ENCODE peak calls at places on chromosomes 12 and 14, in eight cellular contexts. S is CD8-positive, alpha-beta T cell; N is CD8-positive, alpha-beta memory T cell; P is AG09309; D is brain pericyte; L is mucosa of descending colon; C is hypothalamus; R is stimulated activated CD4-positive, alpha-beta T cell treated with anti-CD3 and anti-CD28 coated beads, TNF-alpha, amount 100 ng/mL, for 4 hours. G is an unnamed sample.

GRCh38 chr12:58419182-58419760 is 477.9 kb downstream of the ATP23 start:
- DNase-seq in C (no peak), P (no peak), R (no peak), D (no peak), S (no peak), N (no peak), L (no peak), G (no peak)

GRCh38 chr12:7108042-7108927 is 729 bp downstream of the C1RL start:
- DNase-seq in N (peak), L (peak), D (no peak), C (no peak), S (peak), R (peak), P (no peak), G (no peak)

GRCh38 chr12:7146906-7147305 is 16.7 kb downstream of the CLSTN3 start:
- DNase-seq in N (no peak), D (no peak), P (no peak), C (no peak), S (no peak), L (no peak), R (no peak), G (no peak)

GRCh38 chr14:21454843-21455550 is 926 bp downstream of the CHD8 start:
- DNase-seq in N (no peak), P (no peak), C (no peak), L (no peak), S (no peak), D (no peak), R (no peak), G (no peak)

GRCh38 chr14:78367355-78367754 is 197.2 kb downstream of the NRXN3 start:
- DNase-seq in C (no peak), R (no peak), P (no peak), L (no peak), S (no peak), D (no peak), N (no peak), G (no peak)

GRCh38 chr14:79369359-79370332 is 841.7 kb downstream of the DIO2 start:
- DNase-seq in D (peak), L (no peak), R (no peak), S (no peak), P (peak), N (no peak), C (no peak), G (peak)

GRCh38 chr14:71701990-71702389 is 230.2 kb upstream of the RGS6 start:
- DNase-seq in D (no peak), S (no peak), P (no peak), C (no peak), L (no peak), N (no peak), R (no peak), G (no peak)

GRCh38 chr12:98594050-98594853 is 766 bp downstream of the SLC25A3 start:
- DNase-seq in C (no peak), L (peak), P (no peak), D (no peak), S (peak), R (peak), N (no peak), G (no peak)

GRCh38 chr14:65949711-65950516 is 536.3 kb upstream of the CCDC196 start:
- DNase-seq in R (no peak), P (no peak), N (no peak), L (no peak), C (no peak), S (no peak), D (no peak), G (no peak)

GRCh38 chr12:100128509-100128908 is 14.2 kb downstream of the BLTP3B start:
- DNase-seq in C (no peak), S (no peak), N (no peak), R (no peak), L (no peak), D (no peak), P (no peak), G (no peak)

GRCh38 chr12:32569256-32569655 is 109.8 kb upstream of the DNM1L start:
- DNase-seq in C (no peak), S (no peak), D (no peak), N (no peak), L (no peak), P (no peak), R (no peak), G (peak)

GRCh38 chr12:53754633-53755261 is 3.0 kb upstream of the CISTR start:
- DNase-seq in C (no peak), N (no peak), L (no peak), D (no peak), S (no peak), R (no peak), P (no peak), G (no peak)

GRCh38 chr12:12272869-12273268 is 6.0 kb upstream of the LRP6 start:
- DNase-seq in P (no peak), S (no peak), N (no peak), R (no peak), L (no peak), D (no peak), C (no peak), G (no peak)

GRCh38 chr12:2686280-2686646 is 108.5 kb upstream of the FKBP4 start:
- DNase-seq in C (no peak), R (no peak), N (no peak), S (no peak), P (no peak), D (no peak), L (no peak), G (no peak)

GRCh38 chr14:52015411-52016030 is 26.2 kb downstream of the RTRAF start:
- DNase-seq in N (no peak), C (no peak), R (no peak), L (no peak), P (no peak), D (no peak), S (no peak), G (no peak)

GRCh38 chr12:122999986-123000420 is 19.5 kb downstream of the ARL6IP4 start:
- DNase-seq in S (no peak), R (no peak), L (no peak), P (no peak), D (no peak), C (no peak), N (no peak), G (no peak)

G was measured in smooth muscle cell of the brain vasculature.